ENCODE peak calls at places on chromosomes 6 and 20, in six cellular contexts. One of them, this sample, is unnamed.

GRCh38 chr20:56841346-56841908 is 212.3 kb downstream of the TFAP2C start:
- DNase-seq in endothelial cell: no peak
- DNase-seq in NCI-H526: no peak
- DNase-seq in stimulated activated naive CD8-positive, alpha-beta T cell treated with anti-CD3 and anti-CD28 coated beads, Interleukin-15, amount 100 ng/mL, for 72 hours: no peak
- DNase-seq in brain microvascular endothelial cell: no peak
- DNase-seq in activated T-cell treated with anti-CD3 and anti-CD28 coated beads, Interleukin-2, amount 50 U/mL, for 72 hours: no peak
- DNase-seq in this sample: no peak

GRCh38 chr20:15703171-15703911 is 869.9 kb downstream of the KIF16B start:
- DNase-seq in endothelial cell: no peak
- DNase-seq in NCI-H526: no peak
- DNase-seq in stimulated activated naive CD8-positive, alpha-beta T cell treated with anti-CD3 and anti-CD28 coated beads, Interleukin-15, amount 100 ng/mL, for 72 hours: no peak
- DNase-seq in brain microvascular endothelial cell: peak; percentile 89
- DNase-seq in activated T-cell treated with anti-CD3 and anti-CD28 coated beads, Interleukin-2, amount 50 U/mL, for 72 hours: no peak
- DNase-seq in this sample: no peak

GRCh38 chr6:119142637-119143036 is 64.2 kb upstream of the FAM184A start:
- DNase-seq in endothelial cell: no peak
- DNase-seq in NCI-H526: no peak
- DNase-seq in stimulated activated naive CD8-positive, alpha-beta T cell treated with anti-CD3 and anti-CD28 coated beads, Interleukin-15, amount 100 ng/mL, for 72 hours: no peak
- DNase-seq in brain microvascular endothelial cell: no peak
- DNase-seq in activated T-cell treated with anti-CD3 and anti-CD28 coated beads, Interleukin-2, amount 50 U/mL, for 72 hours: no peak
- DNase-seq in this sample: no peak

GRCh38 chr6:113317870-113318269 is 539.3 kb upstream of the MARCKS start:
- DNase-seq in endothelial cell: peak; percentile 4
- DNase-seq in NCI-H526: no peak
- DNase-seq in stimulated activated naive CD8-positive, alpha-beta T cell treated with anti-CD3 and anti-CD28 coated beads, Interleukin-15, amount 100 ng/mL, for 72 hours: no peak
- DNase-seq in brain microvascular endothelial cell: no peak
- DNase-seq in activated T-cell treated with anti-CD3 and anti-CD28 coated beads, Interleukin-2, amount 50 U/mL, for 72 hours: no peak
- DNase-seq in this sample: peak; percentile 40

GRCh38 chr6:33323623-33323948 is 6.0 kb upstream of the ZBTB22 start:
- DNase-seq in endothelial cell: no peak
- DNase-seq in NCI-H526: no peak
- DNase-seq in stimulated activated naive CD8-positive, alpha-beta T cell treated with anti-CD3 and anti-CD28 coated beads, Interleukin-15, amount 100 ng/mL, for 72 hours: no peak
- DNase-seq in brain microvascular endothelial cell: no peak
- DNase-seq in activated T-cell treated with anti-CD3 and anti-CD28 coated beads, Interleukin-2, amount 50 U/mL, for 72 hours: no peak
- DNase-seq in this sample: no peak

GRCh38 chr6:112501705-112502104 is 154.6 kb downstream of the RFPL4B start:
- DNase-seq in endothelial cell: peak; percentile 38
- DNase-seq in NCI-H526: peak; percentile 68
- DNase-seq in stimulated activated naive CD8-positive, alpha-beta T cell treated with anti-CD3 and anti-CD28 coated beads, Interleukin-15, amount 100 ng/mL, for 72 hours: no peak
- DNase-seq in brain microvascular endothelial cell: peak; percentile 71
- DNase-seq in activated T-cell treated with anti-CD3 and anti-CD28 coated beads, Interleukin-2, amount 50 U/mL, for 72 hours: no peak
- DNase-seq in this sample: no peak

GRCh38 chr6:26592649-26593048 is 4.1 kb upstream of the ABT1 start:
- DNase-seq in endothelial cell: no peak
- DNase-seq in NCI-H526: no peak
- DNase-seq in stimulated activated naive CD8-positive, alpha-beta T cell treated with anti-CD3 and anti-CD28 coated beads, Interleukin-15, amount 100 ng/mL, for 72 hours: no peak
- DNase-seq in brain microvascular endothelial cell: no peak
- DNase-seq in activated T-cell treated with anti-CD3 and anti-CD28 coated beads, Interleukin-2, amount 50 U/mL, for 72 hours: no peak
- DNase-seq in this sample: no peak

GRCh38 chr6:20539387-20539786 is 5.1 kb downstream of the CDKAL1 start:
- DNase-seq in endothelial cell: no peak
- DNase-seq in NCI-H526: no peak
- DNase-seq in stimulated activated naive CD8-positive, alpha-beta T cell treated with anti-CD3 and anti-CD28 coated beads, Interleukin-15, amount 100 ng/mL, for 72 hours: no peak
- DNase-seq in brain microvascular endothelial cell: no peak
- DNase-seq in activated T-cell treated with anti-CD3 and anti-CD28 coated beads, Interleukin-2, amount 50 U/mL, for 72 hours: no peak
- DNase-seq in this sample: no peak

GRCh38 chr6:143107440-143107839 is 46.8 kb downstream of the AIG1 start:
- DNase-seq in endothelial cell: no peak
- DNase-seq in NCI-H526: no peak
- DNase-seq in stimulated activated naive CD8-positive, alpha-beta T cell treated with anti-CD3 and anti-CD28 coated beads, Interleukin-15, amount 100 ng/mL, for 72 hours: no peak
- DNase-seq in brain microvascular endothelial cell: no peak
- DNase-seq in activated T-cell treated with anti-CD3 and anti-CD28 coated beads, Interleukin-2, amount 50 U/mL, for 72 hours: no peak
- DNase-seq in this sample: no peak

GRCh38 chr20:51767867-51768758 is at the start of gene ATP9A:
- DNase-seq in endothelial cell: peak; percentile 38
- DNase-seq in NCI-H526: no peak
- DNase-seq in stimulated activated naive CD8-positive, alpha-beta T cell treated with anti-CD3 and anti-CD28 coated beads, Interleukin-15, amount 100 ng/mL, for 72 hours: no peak
- DNase-seq in brain microvascular endothelial cell: no peak
- DNase-seq in activated T-cell treated with anti-CD3 and anti-CD28 coated beads, Interleukin-2, amount 50 U/mL, for 72 hours: peak; percentile 4
- DNase-seq in this sample: no peak

GRCh38 chr6:152004896-152005295 is 197.4 kb downstream of the ESR1 start:
- DNase-seq in endothelial cell: no peak
- DNase-seq in NCI-H526: no peak
- DNase-seq in stimulated activated naive CD8-positive, alpha-beta T cell treated with anti-CD3 and anti-CD28 coated beads, Interleukin-15, amount 100 ng/mL, for 72 hours: no peak
- DNase-seq in brain microvascular endothelial cell: no peak
- DNase-seq in activated T-cell treated with anti-CD3 and anti-CD28 coated beads, Interleukin-2, amount 50 U/mL, for 72 hours: no peak
- DNase-seq in this sample: no peak

GRCh38 chr20:5821627-5822215 is 71.5 kb downstream of the SHLD1 start:
- DNase-seq in endothelial cell: no peak
- DNase-seq in NCI-H526: no peak
- DNase-seq in stimulated activated naive CD8-positive, alpha-beta T cell treated with anti-CD3 and anti-CD28 coated beads, Interleukin-15, amount 100 ng/mL, for 72 hours: no peak
- DNase-seq in brain microvascular endothelial cell: no peak
- DNase-seq in activated T-cell treated with anti-CD3 and anti-CD28 coated beads, Interleukin-2, amount 50 U/mL, for 72 hours: no peak
- DNase-seq in this sample: no peak

GRCh38 chr20:58891076-58891685 is 38.7 kb downstream of the GNAS start:
- DNase-seq in endothelial cell: peak; percentile 72
- DNase-seq in NCI-H526: no peak
- DNase-seq in stimulated activated naive CD8-positive, alpha-beta T cell treated with anti-CD3 and anti-CD28 coated beads, Interleukin-15, amount 100 ng/mL, for 72 hours: peak; percentile 69
- DNase-seq in brain microvascular endothelial cell: peak; percentile 35
- DNase-seq in activated T-cell treated with anti-CD3 and anti-CD28 coated beads, Interleukin-2, amount 50 U/mL, for 72 hours: peak; percentile 73
- DNase-seq in this sample: peak; percentile 68